ENCODE peak calls at places on chromosomes 13 and 19, in ten cellular contexts. F, H, R, C, E, A, I, B, W and T are unnamed samples.

GRCh38 chr19:2394669-2395292 is 32.6 kb downstream of the TIMM13 start:
- DNase-seq in F (no peak), H (peak), R (no peak), C (no peak), E (no peak), A (no peak), I (no peak), B (peak), W (no peak), T (peak)

GRCh38 chr19:43318796-43319314 is 34.6 kb upstream of the CD177 start:
- DNase-seq in F (no peak), H (no peak), R (no peak), C (no peak), E (no peak), A (no peak), I (no peak), B (no peak), W (no peak), T (no peak)

GRCh38 chr19:33468361-33469170 is 53.0 kb downstream of the PEPD start:
- DNase-seq in F (no peak), H (no peak), R (no peak), C (no peak), E (no peak), A (peak), I (no peak), B (no peak), W (no peak), T (peak)

GRCh38 chr13:46759861-46760260 is 37.1 kb downstream of the ESD start:
- DNase-seq in F (peak), H (no peak), R (no peak), C (peak), E (no peak), A (peak), I (no peak), B (no peak), W (no peak), T (peak)

GRCh38 chr19:56309511-56310185 is 5.0 kb downstream of the ZSCAN5A start:
- DNase-seq in F (peak), H (no peak), R (peak), C (peak), E (no peak), A (peak), I (peak), B (peak), W (no peak), T (no peak)

GRCh38 chr19:13796301-13797057 is 1.2 kb downstream of the ZSWIM4 start:
- DNase-seq in F (peak), H (peak), R (peak), C (peak), E (no peak), A (peak), I (peak), B (no peak), W (no peak), T (no peak)

GRCh38 chr13:110014719-110015118 is 228.3 kb upstream of the IRS2 start:
- DNase-seq in F (no peak), H (no peak), R (peak), C (peak), E (no peak), A (peak), I (no peak), B (no peak), W (no peak), T (no peak)

GRCh38 chr19:13181747-13182388 is 31.7 kb downstream of the IER2 start:
- DNase-seq in F (peak), H (peak), R (no peak), C (no peak), E (peak), A (peak), I (peak), B (peak), W (peak), T (peak)

GRCh38 chr13:50484472-50485113 is 358.9 kb downstream of the DLEU7 start:
- DNase-seq in F (no peak), H (no peak), R (no peak), C (no peak), E (no peak), A (no peak), I (no peak), B (no peak), W (peak), T (no peak)

GRCh38 chr19:43533546-43534304 is 737 bp downstream of the ZNF575 start:
- DNase-seq in F (peak), H (peak), R (peak), C (peak), E (peak), A (peak), I (peak), B (peak), W (peak), T (peak)

GRCh38 chr19:50209131-50209530 is 5.7 kb downstream of the MYH14 start:
- DNase-seq in F (no peak), H (no peak), R (no peak), C (no peak), E (no peak), A (no peak), I (no peak), B (no peak), W (no peak), T (no peak)

GRCh38 chr13:23796546-23796945 is 92.7 kb downstream of the MIPEP start:
- DNase-seq in F (no peak), H (no peak), R (no peak), C (no peak), E (no peak), A (peak), I (peak), B (no peak), W (no peak), T (no peak)

GRCh38 chr19:48646192-48646911 is 365 bp upstream of the CA11 start:
- DNase-seq in F (peak), H (peak), R (peak), C (peak), E (peak), A (peak), I (peak), B (peak), W (peak), T (peak)

GRCh38 chr19:42421101-42421500 is 6.1 kb downstream of the LIPE start:
- DNase-seq in F (no peak), H (no peak), R (no peak), C (no peak), E (no peak), A (no peak), I (no peak), B (no peak), W (no peak), T (no peak)

GRCh38 chr19:15672580-15673175 is at the start of gene CYP4F12:
- DNase-seq in F (peak), H (peak), R (peak), C (peak), E (no peak), A (no peak), I (peak), B (no peak), W (peak), T (peak)

GRCh38 chr13:66663206-66663605 is 566.9 kb downstream of the PCDH9 start:
- DNase-seq in F (no peak), H (no peak), R (no peak), C (no peak), E (no peak), A (no peak), I (no peak), B (no peak), W (no peak), T (no peak)

GRCh38 chr13:86757236-86757978 is 913.8 kb upstream of the SLITRK5 start:
- DNase-seq in F (no peak), H (no peak), R (no peak), C (no peak), E (peak), A (no peak), I (no peak), B (no peak), W (no peak), T (no peak)

GRCh38 chr19:14056069-14056666 is 5.7 kb downstream of the PALM3 start:
- DNase-seq in F (no peak), H (no peak), R (no peak), C (no peak), E (no peak), A (no peak), I (no peak), B (no peak), W (no peak), T (no peak)

GRCh38 chr13:101204270-101205011 is 211.9 kb downstream of the NALCN start:
- DNase-seq in F (peak), H (no peak), R (no peak), C (no peak), E (no peak), A (no peak), I (no peak), B (no peak), W (no peak), T (no peak)

GRCh38 chr13:36526897-36527296 is 94.6 kb downstream of the CCNA1 start:
- DNase-seq in F (no peak), H (no peak), R (no peak), C (no peak), E (no peak), A (no peak), I (no peak), B (no peak), W (no peak), T (no peak)

GRCh38 chr19:48169585-48169973 is 565 bp downstream of the LIG1 start:
- DNase-seq in F (peak), H (peak), R (peak), C (peak), E (peak), A (peak), I (peak), B (peak), W (peak), T (peak)

GRCh38 chr19:16258440-16258903 is 60.8 kb downstream of the AP1M1 start:
- DNase-seq in F (no peak), H (peak), R (no peak), C (no peak), E (no peak), A (no peak), I (no peak), B (no peak), W (peak), T (peak)

GRCh38 chr13:26541678-26542553 is 15.6 kb upstream of the WASF3 start:
- DNase-seq in F (no peak), H (no peak), R (no peak), C (no peak), E (no peak), A (peak), I (no peak), B (no peak), W (peak), T (no peak)

GRCh38 chr19:38971672-38972071 is 3.9 kb downstream of the FBXO17 start:
- DNase-seq in F (peak), H (no peak), R (no peak), C (no peak), E (no peak), A (no peak), I (no peak), B (no peak), W (no peak), T (no peak)

GRCh38 chr13:28716511-28716910 is 2.3 kb downstream of the SLC46A3 start:
- DNase-seq in F (peak), H (peak), R (peak), C (peak), E (no peak), A (peak), I (peak), B (no peak), W (no peak), T (no peak)

GRCh38 chr13:113187263-113187669 is 21.2 kb downstream of the PCID2 start:
- DNase-seq in F (peak), H (peak), R (peak), C (peak), E (peak), A (peak), I (peak), B (no peak), W (peak), T (peak)

GRCh38 chr13:30049692-30050091 is 199.3 kb upstream of the UBL3 start:
- DNase-seq in F (peak), H (peak), R (no peak), C (no peak), E (no peak), A (no peak), I (no peak), B (no peak), W (no peak), T (no peak)

GRCh38 chr13:112836940-112837339 is 132.1 kb upstream of the MCF2L start:
- DNase-seq in F (no peak), H (no peak), R (no peak), C (no peak), E (no peak), A (no peak), I (no peak), B (no peak), W (no peak), T (no peak)

GRCh38 chr13:63942372-63942771 is 2526.7 kb upstream of the PCDH20 start:
- DNase-seq in F (no peak), H (no peak), R (no peak), C (no peak), E (no peak), A (no peak), I (peak), B (no peak), W (no peak), T (no peak)

GRCh38 chr19:58097349-58097748 is 682 bp downstream of the ZSCAN18 start:
- DNase-seq in F (no peak), H (no peak), R (no peak), C (no peak), E (no peak), A (no peak), I (no peak), B (no peak), W (no peak), T (no peak)

GRCh38 chr19:10952809-10953208 is 8.0 kb upstream of the SMARCA4 start:
- DNase-seq in F (no peak), H (peak), R (peak), C (no peak), E (no peak), A (no peak), I (no peak), B (no peak), W (no peak), T (no peak)

GRCh38 chr13:90622547-90622946 is 724.9 kb upstream of the MIR17HG start:
- DNase-seq in F (peak), H (no peak), R (peak), C (no peak), E (no peak), A (no peak), I (peak), B (no peak), W (no peak), T (no peak)

GRCh38 chr19:29789007-29789406 is 22.8 kb upstream of the CCNE1 start:
- DNase-seq in F (no peak), H (no peak), R (no peak), C (no peak), E (no peak), A (no peak), I (no peak), B (no peak), W (no peak), T (no peak)

GRCh38 chr13:102721800-102722231 is 27.0 kb upstream of the METTL21C start:
- DNase-seq in F (peak), H (peak), R (no peak), C (no peak), E (no peak), A (no peak), I (no peak), B (peak), W (peak), T (peak)

GRCh38 chr13:29887651-29888050 is 37.2 kb upstream of the UBL3 start:
- DNase-seq in F (no peak), H (no peak), R (no peak), C (no peak), E (no peak), A (no peak), I (no peak), B (no peak), W (no peak), T (no peak)

GRCh38 chr13:98529171-98529570 is 47.7 kb downstream of the STK24 start:
- DNase-seq in F (no peak), H (no peak), R (no peak), C (no peak), E (no peak), A (no peak), I (no peak), B (no peak), W (no peak), T (no peak)

GRCh38 chr19:57334191-57334590 is 13.9 kb downstream of the ZNF543 start:
- DNase-seq in F (no peak), H (no peak), R (peak), C (no peak), E (no peak), A (peak), I (peak), B (no peak), W (no peak), T (no peak)

GRCh38 chr13:37716796-37717195 is 118.2 kb upstream of the POSTN start:
- DNase-seq in F (no peak), H (no peak), R (no peak), C (no peak), E (no peak), A (no peak), I (no peak), B (no peak), W (no peak), T (no peak)